ENCODE peak calls at places on chromosomes 1 and 21, in seven cellular contexts. One of them, this sample, is unnamed. For H3K4me1 and H3K36me3, the result is how much of the 10 kb centered on the place peaks cover.

GRCh38 chr1:152917794-152918193 is 9.4 kb downstream of the IVL start:
- DNase-seq in fibroblast of lung: peak
- DNase-seq in right lobe of liver: no peak
- DNase-seq in CD8-positive, alpha-beta T cell: no peak
- DNase-seq in heart left ventricle: no peak
- DNase-seq in aorta: no peak
- DNase-seq in stomach: no peak
- DNase-seq in this sample: no peak

GRCh38 chr1:229032455-229032854 is 238.5 kb upstream of the RAB4A start:
- DNase-seq in fibroblast of lung: no peak
- DNase-seq in right lobe of liver: no peak
- DNase-seq in CD8-positive, alpha-beta T cell: no peak
- DNase-seq in heart left ventricle: no peak
- DNase-seq in aorta: no peak
- DNase-seq in stomach: no peak
- DNase-seq in this sample: no peak

GRCh38 chr1:248792342-248792741 is 33.4 kb downstream of the SH3BP5L start:
- DNase-seq in fibroblast of lung: no peak
- DNase-seq in right lobe of liver: no peak
- DNase-seq in CD8-positive, alpha-beta T cell: no peak
- DNase-seq in heart left ventricle: no peak
- DNase-seq in aorta: no peak
- DNase-seq in stomach: no peak
- DNase-seq in this sample: no peak

GRCh38 chr1:224783006-224783651 is 146.3 kb upstream of the DNAH14 start:
- DNase-seq in fibroblast of lung: no peak
- DNase-seq in right lobe of liver: no peak
- DNase-seq in CD8-positive, alpha-beta T cell: no peak
- DNase-seq in heart left ventricle: no peak
- DNase-seq in aorta: no peak
- DNase-seq in stomach: no peak
- DNase-seq in this sample: no peak

GRCh38 chr1:90344963-90345730 is 350.2 kb downstream of the ZNF326 start:
- DNase-seq in fibroblast of lung: no peak
- DNase-seq in right lobe of liver: no peak
- DNase-seq in CD8-positive, alpha-beta T cell: no peak
- DNase-seq in heart left ventricle: no peak
- DNase-seq in aorta: no peak
- DNase-seq in stomach: no peak
- DNase-seq in this sample: no peak

GRCh38 chr1:41537257-41537656 is 52.8 kb upstream of the EDN2 start:
- DNase-seq in fibroblast of lung: peak
- DNase-seq in right lobe of liver: no peak
- DNase-seq in CD8-positive, alpha-beta T cell: no peak
- DNase-seq in heart left ventricle: no peak
- DNase-seq in aorta: peak
- DNase-seq in stomach: no peak
- DNase-seq in this sample: no peak

GRCh38 chr21:43361127-43361492 is 65.8 kb downstream of the SIK1 start:
- DNase-seq in fibroblast of lung: no peak
- DNase-seq in right lobe of liver: peak
- DNase-seq in CD8-positive, alpha-beta T cell: peak
- DNase-seq in heart left ventricle: peak
- DNase-seq in aorta: no peak
- DNase-seq in stomach: no peak
- DNase-seq in this sample: no peak

GRCh38 chr1:67476006-67476482 is 45.8 kb upstream of the SERBP1 start:
- DNase-seq in fibroblast of lung: no peak
- DNase-seq in right lobe of liver: no peak
- DNase-seq in CD8-positive, alpha-beta T cell: no peak
- DNase-seq in heart left ventricle: no peak
- DNase-seq in aorta: no peak
- DNase-seq in stomach: no peak
- DNase-seq in this sample: no peak

GRCh38 chr21:33314096-33314495 is 10.7 kb upstream of the IFNAR1 start:
- DNase-seq in fibroblast of lung: peak
- DNase-seq in right lobe of liver: no peak
- DNase-seq in CD8-positive, alpha-beta T cell: no peak
- DNase-seq in heart left ventricle: no peak
- DNase-seq in aorta: no peak
- DNase-seq in stomach: no peak
- DNase-seq in this sample: no peak

GRCh38 chr1:45205000-45205909 is 1.1 kb downstream of the ZSWIM5 start:
- DNase-seq in fibroblast of lung: peak
- DNase-seq in right lobe of liver: peak
- DNase-seq in CD8-positive, alpha-beta T cell: peak
- DNase-seq in heart left ventricle: peak
- DNase-seq in aorta: peak
- DNase-seq in stomach: peak
- DNase-seq in this sample: no peak

GRCh38 chr1:198929961-198930599 is 291.2 kb downstream of the PTPRC start:
- DNase-seq in fibroblast of lung: peak
- DNase-seq in right lobe of liver: no peak
- DNase-seq in CD8-positive, alpha-beta T cell: peak
- DNase-seq in heart left ventricle: no peak
- DNase-seq in aorta: no peak
- DNase-seq in stomach: no peak
- DNase-seq in this sample: no peak

GRCh38 chr1:202233171-202233570 is 39.6 kb downstream of the LGR6 start:
- DNase-seq in fibroblast of lung: no peak
- DNase-seq in right lobe of liver: no peak
- DNase-seq in CD8-positive, alpha-beta T cell: no peak
- DNase-seq in heart left ventricle: no peak
- DNase-seq in aorta: peak
- DNase-seq in stomach: no peak
- DNase-seq in this sample: no peak

GRCh38 chr1:9721606-9722377 is 70.3 kb downstream of the PIK3CD start:
- DNase-seq in fibroblast of lung: no peak
- DNase-seq in right lobe of liver: no peak
- DNase-seq in CD8-positive, alpha-beta T cell: peak
- DNase-seq in heart left ventricle: no peak
- DNase-seq in aorta: peak
- DNase-seq in stomach: no peak
- DNase-seq in this sample: peak

GRCh38 chr1:39214998-39215873 is 10.7 kb downstream of the MACF1 start:
- DNase-seq in fibroblast of lung: peak
- DNase-seq in right lobe of liver: no peak
- DNase-seq in CD8-positive, alpha-beta T cell: peak
- DNase-seq in heart left ventricle: peak
- DNase-seq in aorta: peak
- DNase-seq in stomach: no peak
- DNase-seq in this sample: peak

GRCh38 chr1:230113230-230113604 is 46.2 kb downstream of the GALNT2 start:
- DNase-seq in fibroblast of lung: no peak
- DNase-seq in right lobe of liver: no peak
- DNase-seq in CD8-positive, alpha-beta T cell: no peak
- DNase-seq in heart left ventricle: no peak
- DNase-seq in aorta: no peak
- DNase-seq in stomach: no peak
- DNase-seq in this sample: no peak

GRCh38 chr1:160669276-160669675 is 22.4 kb upstream of the SLAMF1 start:
- DNase-seq in fibroblast of lung: no peak
- DNase-seq in right lobe of liver: no peak
- DNase-seq in CD8-positive, alpha-beta T cell: no peak
- DNase-seq in heart left ventricle: no peak
- DNase-seq in aorta: no peak
- DNase-seq in stomach: no peak
- DNase-seq in this sample: no peak

GRCh38 chr1:105072850-105073249 is 1323.2 kb downstream of the AMY1C start:
- DNase-seq in fibroblast of lung: no peak
- DNase-seq in right lobe of liver: no peak
- DNase-seq in CD8-positive, alpha-beta T cell: no peak
- DNase-seq in heart left ventricle: no peak
- DNase-seq in aorta: no peak
- DNase-seq in stomach: no peak
- DNase-seq in this sample: no peak

GRCh38 chr1:244114895-244115294 is 63.8 kb downstream of the ZBTB18 start:
- DNase-seq in fibroblast of lung: peak
- DNase-seq in right lobe of liver: no peak
- DNase-seq in CD8-positive, alpha-beta T cell: no peak
- DNase-seq in heart left ventricle: no peak
- DNase-seq in aorta: no peak
- DNase-seq in stomach: no peak
- DNase-seq in this sample: no peak

GRCh38 chr1:150902346-150902745 is 15.4 kb downstream of the CTXND2 start:
- DNase-seq in fibroblast of lung: no peak
- DNase-seq in right lobe of liver: no peak
- DNase-seq in CD8-positive, alpha-beta T cell: no peak
- DNase-seq in heart left ventricle: no peak
- DNase-seq in aorta: no peak
- DNase-seq in stomach: no peak
- DNase-seq in this sample: no peak

GRCh38 chr1:185645201-185645640 is 89.0 kb upstream of the HMCN1 start:
- DNase-seq in fibroblast of lung: peak
- DNase-seq in right lobe of liver: no peak
- DNase-seq in CD8-positive, alpha-beta T cell: no peak
- DNase-seq in heart left ventricle: no peak
- DNase-seq in aorta: no peak
- DNase-seq in stomach: no peak
- DNase-seq in this sample: no peak

GRCh38 chr1:17463991-17464390 is 24.5 kb upstream of the RCC2 start:
- DNase-seq in fibroblast of lung: no peak
- DNase-seq in right lobe of liver: no peak
- DNase-seq in CD8-positive, alpha-beta T cell: no peak
- DNase-seq in heart left ventricle: no peak
- DNase-seq in aorta: no peak
- DNase-seq in stomach: no peak
- DNase-seq in this sample: no peak
- H3K4me1 ChIP-seq in fibroblast of lung: under half
- H3K4me1 ChIP-seq in right lobe of liver: under half
- H3K4me1 ChIP-seq in CD8-positive, alpha-beta T cell: under half
- H3K4me1 ChIP-seq in heart left ventricle: under half
- H3K4me1 ChIP-seq in aorta: under half
- H3K4me1 ChIP-seq in stomach: under half
- H3K4me1 ChIP-seq in this sample: under half

GRCh38 chr1:66367369-66367768 is 166.6 kb upstream of the SGIP1 start:
- DNase-seq in fibroblast of lung: no peak
- DNase-seq in right lobe of liver: no peak
- DNase-seq in CD8-positive, alpha-beta T cell: no peak
- DNase-seq in heart left ventricle: no peak
- DNase-seq in aorta: no peak
- DNase-seq in stomach: no peak
- DNase-seq in this sample: no peak
- H3K36me3 ChIP-seq in fibroblast of lung: under half
- H3K36me3 ChIP-seq in right lobe of liver: under half
- H3K36me3 ChIP-seq in CD8-positive, alpha-beta T cell: half or more
- H3K36me3 ChIP-seq in heart left ventricle: under half
- H3K36me3 ChIP-seq in aorta: under half
- H3K36me3 ChIP-seq in stomach: half or more
- H3K36me3 ChIP-seq in this sample: half or more

DNA sequence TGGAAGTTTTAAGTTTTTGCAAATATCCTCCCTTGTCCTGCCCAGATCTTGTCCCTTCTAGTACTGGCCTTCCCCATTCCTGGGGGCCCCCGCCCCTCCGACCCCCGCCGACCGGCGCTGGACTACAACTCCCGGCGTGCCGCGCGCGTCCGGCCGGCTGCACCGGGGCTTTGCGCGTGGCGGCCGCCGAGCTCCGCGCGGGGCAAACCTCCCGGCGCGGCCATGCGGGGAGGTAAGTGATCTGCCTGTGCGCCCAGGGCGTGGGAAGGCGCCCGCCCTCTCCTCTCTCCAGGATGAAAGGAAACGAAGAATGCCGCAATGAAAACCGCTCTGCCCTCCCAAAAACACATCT is 3.2 kb upstream of the SAMD13 start:
- DNase-seq in fibroblast of lung: peak
- DNase-seq in right lobe of liver: peak
- DNase-seq in CD8-positive, alpha-beta T cell: peak
- DNase-seq in heart left ventricle: peak
- DNase-seq in aorta: peak
- DNase-seq in stomach: peak
- DNase-seq in this sample: no peak
- H3K27ac ChIP-seq in fibroblast of lung: peak
- H3K27ac ChIP-seq in right lobe of liver: peak
- H3K27ac ChIP-seq in CD8-positive, alpha-beta T cell: peak
- H3K27ac ChIP-seq in heart left ventricle: peak
- H3K27ac ChIP-seq in aorta: no peak
- H3K27ac ChIP-seq in stomach: peak
- H3K27ac ChIP-seq in this sample: no peak

DNA sequence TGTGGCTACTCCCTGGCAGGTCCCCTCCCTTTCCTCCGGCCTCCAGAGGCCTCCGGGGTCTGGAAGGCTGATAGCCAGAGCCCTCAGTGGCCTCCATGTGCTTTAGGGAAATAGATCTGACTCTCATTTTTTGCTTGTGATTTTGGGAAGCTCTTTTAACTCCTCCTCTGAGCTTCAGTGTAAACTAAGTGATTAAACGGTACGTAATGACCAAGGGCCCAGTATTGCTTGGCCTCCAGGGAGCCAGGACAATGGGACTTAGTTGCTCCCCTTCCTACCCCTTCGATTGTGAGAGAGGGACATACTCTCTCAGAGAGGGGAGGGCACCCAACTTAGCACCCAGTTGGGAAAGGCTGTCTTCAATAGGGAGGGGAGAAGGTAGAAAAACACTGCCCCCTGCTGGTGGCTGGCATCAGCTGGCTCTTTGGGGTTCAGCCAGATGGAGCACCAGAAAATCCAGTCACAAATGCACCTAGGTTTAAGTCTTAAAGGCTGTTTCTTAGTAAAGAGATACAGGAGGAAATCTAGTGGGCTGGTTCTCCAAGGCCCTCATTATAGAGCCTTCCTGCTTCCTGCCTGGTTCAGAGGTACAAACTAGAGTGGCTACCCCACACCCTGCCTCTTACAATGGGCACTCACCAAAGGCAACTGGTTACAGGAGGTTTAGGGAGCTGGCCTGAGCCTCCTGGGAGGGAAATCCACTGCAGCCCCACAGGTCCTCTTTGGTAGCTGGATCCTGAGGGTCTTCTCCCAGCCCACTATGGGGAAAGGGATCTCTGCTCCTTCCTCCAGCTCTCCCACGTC is 28.6 kb downstream of the EIF2D start:
- DNase-seq in fibroblast of lung: peak
- DNase-seq in right lobe of liver: peak
- DNase-seq in CD8-positive, alpha-beta T cell: peak
- DNase-seq in heart left ventricle: peak
- DNase-seq in aorta: peak
- DNase-seq in stomach: peak
- DNase-seq in this sample: peak
- H3K4me1 ChIP-seq in fibroblast of lung: under half
- H3K4me1 ChIP-seq in right lobe of liver: under half
- H3K4me1 ChIP-seq in CD8-positive, alpha-beta T cell: half or more
- H3K4me1 ChIP-seq in heart left ventricle: under half
- H3K4me1 ChIP-seq in aorta: under half
- H3K4me1 ChIP-seq in stomach: half or more
- H3K4me1 ChIP-seq in this sample: half or more

This sample was measured in effector memory CD4-positive, alpha-beta T cell.